ENCODE peak calls at places on chromosomes 12 and 14, in six cellular contexts. V is body of pancreas, H is IMR-90, O is epithelial cell of proximal tubule, E is tibial artery, Y is fibroblast of mammary gland. Q is an unnamed sample.

GRCh38 chr12:51307655-51308593 is 16.1 kb downstream of the BIN2 start:
- DNase-seq in V (no peak), H (peak), O (peak), E (no peak), Y (peak), Q (peak)

GRCh38 chr12:2893007-2893406 is 2.3 kb downstream of the TULP3 start:
- DNase-seq in V (peak), H (peak), O (peak), E (peak), Y (peak), Q (peak)

GRCh38 chr12:123288751-123289346 is 17.2 kb upstream of the CDK2AP1 start:
- DNase-seq in V (no peak), H (no peak), O (no peak), E (no peak), Y (no peak), Q (no peak)

GRCh38 chr14:106372870-106373657 is 846.7 kb downstream of the TMEM121 start:
- DNase-seq in V (peak), H (no peak), O (no peak), E (no peak), Y (no peak), Q (no peak)

GRCh38 chr12:14113031-14113430 is 131.6 kb upstream of the GRIN2B start:
- DNase-seq in V (no peak), H (no peak), O (no peak), E (no peak), Y (no peak), Q (no peak)

GRCh38 chr14:51534623-51535022 is 117.1 kb upstream of the FRMD6 start:
- DNase-seq in V (peak), H (peak), O (no peak), E (no peak), Y (no peak), Q (no peak)

GRCh38 chr12:66623455-66623854 is 55.4 kb downstream of the GRIP1 start:
- DNase-seq in V (no peak), H (no peak), O (no peak), E (no peak), Y (peak), Q (no peak)

GRCh38 chr12:116196226-116196625 is 81.3 kb downstream of the MED13L start:
- DNase-seq in V (no peak), H (no peak), O (no peak), E (no peak), Y (no peak), Q (no peak)

GRCh38 chr14:31164115-31164514 is 43.5 kb downstream of the HECTD1 start:
- DNase-seq in V (no peak), H (no peak), O (no peak), E (no peak), Y (no peak), Q (no peak)

GRCh38 chr14:24992624-24993360 is 57.2 kb downstream of the STXBP6 start:
- DNase-seq in V (no peak), H (no peak), O (no peak), E (no peak), Y (no peak), Q (no peak)

GRCh38 chr12:92077530-92077929 is 68.1 kb downstream of the BTG1 start:
- DNase-seq in V (no peak), H (no peak), O (no peak), E (no peak), Y (no peak), Q (no peak)

GRCh38 chr12:132445884-132446471 is 44.0 kb upstream of the FBRSL1 start:
- DNase-seq in V (peak), H (peak), O (no peak), E (no peak), Y (peak), Q (peak)

GRCh38 chr12:25083211-25083610 is 111.7 kb downstream of the DNAI7 start:
- DNase-seq in V (no peak), H (no peak), O (no peak), E (no peak), Y (no peak), Q (no peak)

GRCh38 chr12:64320611-64321010 is 69.9 kb downstream of the C12orf56 start:
- DNase-seq in V (no peak), H (no peak), O (no peak), E (no peak), Y (no peak), Q (no peak)

GRCh38 chr12:64325055-64325454 is 65.5 kb downstream of the C12orf56 start:
- DNase-seq in V (no peak), H (no peak), O (no peak), E (no peak), Y (no peak), Q (no peak)

GRCh38 chr12:64318605-64319004 is 72.0 kb downstream of the C12orf56 start:
- DNase-seq in V (peak), H (peak), O (no peak), E (no peak), Y (peak), Q (peak)

GRCh38 chr12:64323476-64324225 is 66.9 kb downstream of the C12orf56 start:
- DNase-seq in V (no peak), H (no peak), O (no peak), E (no peak), Y (no peak), Q (no peak)

DNA sequence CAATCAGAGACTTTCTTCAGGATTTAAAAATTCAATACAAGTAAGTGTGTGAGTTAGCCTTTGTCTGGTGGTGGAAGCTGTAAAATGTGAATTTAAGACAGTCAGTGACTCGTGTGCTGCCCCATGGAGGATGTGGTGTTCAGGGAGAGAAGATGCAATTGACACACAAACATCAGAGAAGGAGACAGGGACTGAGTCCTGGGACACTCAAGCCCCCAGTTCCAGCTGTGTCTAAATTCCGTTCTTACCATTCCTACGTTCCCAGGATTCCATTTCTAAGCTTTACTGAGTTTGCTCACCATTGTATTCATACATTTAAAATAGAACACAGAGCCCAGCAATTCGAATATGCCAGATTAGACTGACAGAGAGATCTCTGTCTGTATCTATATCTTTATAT is 67.6 kb downstream of the C12orf56 start:
- DNase-seq in V (no peak), H (no peak), O (no peak), E (no peak), Y (no peak), Q (no peak)
- TF ChIP-seq CTCF in V (no peak), H (no peak), O (no peak), E (no peak), Y (no peak), Q (no peak)

GRCh38 chr12:120235369-120236123 is 30.0 kb downstream of the PXN start:
- DNase-seq in V (no peak), H (no peak), O (no peak), E (no peak), Y (peak), Q (no peak)
- TF ChIP-seq CTCF in V (no peak), H (peak), O (peak), E (no peak), Y (peak), Q (peak)

GRCh38 chr14:96394047-96394815 is 2.3 kb downstream of the AK7 start:
- DNase-seq in V (no peak), H (no peak), O (no peak), E (no peak), Y (no peak), Q (no peak)
- TF ChIP-seq CTCF in V (no peak), H (no peak), O (no peak), E (no peak), Y (no peak), Q (no peak)

GRCh38 chr12:85448548-85449139 is 168.6 kb downstream of the ALX1 start:
- DNase-seq in V (no peak), H (peak), O (no peak), E (no peak), Y (peak), Q (peak)
- TF ChIP-seq CTCF in V (peak), H (peak), O (peak), E (peak), Y (peak), Q (peak)

GRCh38 chr12:33609910-33610309 is 170.3 kb upstream of the SYT10 start:
- DNase-seq in V (no peak), H (no peak), O (no peak), E (no peak), Y (no peak), Q (no peak)

GRCh38 chr12:33605776-33606175 is 166.2 kb upstream of the SYT10 start:
- DNase-seq in V (no peak), H (no peak), O (no peak), E (no peak), Y (peak), Q (no peak)
- TF ChIP-seq CTCF in V (no peak), H (no peak), O (peak), E (no peak), Y (peak), Q (peak)

DNA sequence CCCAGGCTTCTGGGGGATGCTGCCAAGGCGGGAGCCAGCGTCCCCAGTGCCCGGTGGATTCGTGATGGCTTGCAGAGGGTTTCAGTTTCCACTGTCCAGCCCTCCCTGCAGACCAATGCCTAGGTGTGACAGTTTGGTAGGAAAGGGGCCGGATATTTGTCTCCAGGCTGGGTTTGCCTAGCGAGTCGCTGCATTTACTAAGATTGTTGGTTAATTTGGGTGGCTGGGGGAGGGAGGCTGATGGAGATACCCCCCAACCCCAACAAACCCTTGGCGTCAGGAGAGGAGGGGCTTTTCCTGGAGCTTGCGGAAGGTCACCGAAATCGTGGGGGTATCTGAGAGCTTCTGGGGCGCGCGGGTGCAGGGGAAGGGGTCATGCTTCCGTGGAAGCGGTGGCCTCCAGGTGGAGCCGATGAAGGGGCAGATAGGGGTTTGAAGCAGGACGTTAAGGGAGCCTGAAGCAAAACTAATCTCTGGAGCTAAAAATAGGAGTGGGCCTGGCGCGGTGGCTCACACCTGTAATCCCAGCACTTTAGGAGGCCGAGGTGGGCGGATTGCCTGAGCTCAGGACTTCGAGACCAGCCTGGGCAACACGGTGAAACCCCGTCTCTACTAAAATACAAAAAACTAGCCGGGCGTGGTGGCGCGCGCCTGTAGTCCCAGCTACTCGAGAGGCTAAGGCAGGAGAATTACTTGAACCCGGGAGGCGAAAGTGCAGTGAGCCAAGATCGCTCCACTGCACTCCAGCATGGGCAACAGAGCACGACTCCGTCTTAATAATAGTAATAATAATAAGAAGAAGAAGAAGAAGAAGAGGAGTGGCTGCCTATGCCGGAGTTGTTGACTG is 1.1 kb upstream of the CDC42BPB start:
- DNase-seq in V (no peak), H (peak), O (no peak), E (no peak), Y (no peak), Q (peak)
- TF ChIP-seq CTCF in V (no peak), H (no peak), O (peak), E (no peak), Y (no peak), Q (no peak)

GRCh38 chr12:26406391-26406790 is 211.0 kb downstream of the SSPN start:
- DNase-seq in V (no peak), H (no peak), O (peak), E (no peak), Y (no peak), Q (no peak)

GRCh38 chr12:26403601-26404000 is 208.2 kb downstream of the SSPN start:
- DNase-seq in V (no peak), H (no peak), O (no peak), E (no peak), Y (no peak), Q (no peak)

GRCh38 chr12:26400627-26401026 is 205.3 kb downstream of the SSPN start:
- DNase-seq in V (no peak), H (no peak), O (no peak), E (no peak), Y (no peak), Q (no peak)

GRCh38 chr12:26402648-26403047 is 207.3 kb downstream of the SSPN start:
- DNase-seq in V (peak), H (no peak), O (peak), E (no peak), Y (no peak), Q (no peak)

GRCh38 chr12:26401874-26402273 is 206.5 kb downstream of the SSPN start:
- DNase-seq in V (no peak), H (no peak), O (no peak), E (no peak), Y (no peak), Q (no peak)
- TF ChIP-seq CTCF in V (no peak), H (no peak), O (no peak), E (no peak), Y (no peak), Q (no peak)

GRCh38 chr14:92088494-92088893 is 17.9 kb downstream of the ATXN3 start:
- DNase-seq in V (no peak), H (no peak), O (no peak), E (no peak), Y (no peak), Q (no peak)

GRCh38 chr14:92093320-92093719 is 13.1 kb downstream of the ATXN3 start:
- DNase-seq in V (no peak), H (no peak), O (no peak), E (no peak), Y (peak), Q (no peak)
- TF ChIP-seq CTCF in V (no peak), H (peak), O (peak), E (no peak), Y (peak), Q (peak)